ENCODE peak calls at places on chromosome 11, in five cellular contexts. One of them, this sample, is unnamed.
A peak's percentile ranks its signal among the peaks of the same experiment; 100 is the strongest.

GRCh38 chr11:746289-747175 is 732 bp upstream of the TALDO1 start:
- DNase-seq in upper lobe of right lung: no peak
- DNase-seq in A549: no peak
- DNase-seq in kidney: no peak
- DNase-seq in transverse colon: no peak
- DNase-seq in this sample: no peak

GRCh38 chr11:72228229-72228843 is 3.8 kb downstream of the INPPL1 start:
- DNase-seq in kidney: peak; percentile 73
- DNase-seq in A549: no peak
- DNase-seq in transverse colon: no peak
- DNase-seq in upper lobe of right lung: peak; percentile 57
- DNase-seq in this sample: no peak

GRCh38 chr11:7449196-7449840 is 36.0 kb upstream of the OLFML1 start:
- DNase-seq in kidney: no peak
- DNase-seq in transverse colon: peak; percentile 13
- DNase-seq in upper lobe of right lung: no peak
- DNase-seq in A549: no peak
- DNase-seq in this sample: no peak

GRCh38 chr11:132822294-132822693 is 710.0 kb downstream of the OPCML start:
- DNase-seq in transverse colon: no peak
- DNase-seq in kidney: no peak
- DNase-seq in upper lobe of right lung: no peak
- DNase-seq in A549: no peak
- DNase-seq in this sample: no peak

GRCh38 chr11:77115181-77115611 is 12.6 kb downstream of the OMP start:
- DNase-seq in A549: peak; percentile 69
- DNase-seq in upper lobe of right lung: no peak
- DNase-seq in kidney: no peak
- DNase-seq in transverse colon: no peak
- DNase-seq in this sample: no peak

GRCh38 chr11:124285610-124286344 is 28.0 kb downstream of the OR8D1 start:
- DNase-seq in kidney: no peak
- DNase-seq in A549: no peak
- DNase-seq in upper lobe of right lung: no peak
- DNase-seq in transverse colon: no peak
- DNase-seq in this sample: no peak

GRCh38 chr11:87926250-87926970 is 248.8 kb downstream of the RAB38 start:
- DNase-seq in A549: no peak
- DNase-seq in transverse colon: no peak
- DNase-seq in kidney: no peak
- DNase-seq in upper lobe of right lung: no peak
- DNase-seq in this sample: no peak

GRCh38 chr11:62012451-62013265 is 45.2 kb upstream of the FTH1 start:
- DNase-seq in transverse colon: no peak
- DNase-seq in A549: peak; percentile 41
- DNase-seq in kidney: peak; percentile 75
- DNase-seq in upper lobe of right lung: peak; percentile 57
- DNase-seq in this sample: no peak

GRCh38 chr11:30815619-30816018 is 229.5 kb upstream of the MPPED2 start:
- DNase-seq in upper lobe of right lung: no peak
- DNase-seq in A549: no peak
- DNase-seq in transverse colon: no peak
- DNase-seq in kidney: no peak
- DNase-seq in this sample: no peak

GRCh38 chr11:17585911-17586695 is 39.0 kb downstream of the OTOG start:
- DNase-seq in transverse colon: no peak
- DNase-seq in A549: no peak
- DNase-seq in upper lobe of right lung: no peak
- DNase-seq in kidney: peak; percentile 30
- DNase-seq in this sample: no peak

DNA sequence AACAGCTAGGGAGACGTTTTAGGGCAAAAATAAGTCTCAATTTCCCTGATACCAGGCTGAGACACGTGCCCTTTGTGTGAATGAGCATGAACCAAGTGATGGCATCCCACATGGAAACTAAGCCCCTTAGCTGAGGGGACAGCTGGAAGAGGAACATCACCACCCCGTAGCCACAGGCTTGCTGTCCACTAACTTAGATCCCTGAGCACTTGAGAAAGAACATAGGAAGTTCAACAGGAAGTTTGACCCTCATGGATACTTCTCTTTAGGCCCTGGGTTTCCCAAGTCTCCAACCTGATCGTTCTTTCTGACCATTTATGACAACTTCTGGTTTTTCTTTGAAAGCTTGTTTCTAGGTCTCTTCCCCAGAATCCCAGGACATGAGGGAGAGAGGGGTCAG is 11.6 kb upstream of the CKAP5 start:
- DNase-seq in transverse colon: no peak
- DNase-seq in kidney: no peak
- DNase-seq in upper lobe of right lung: no peak
- DNase-seq in A549: no peak
- DNase-seq in this sample: no peak
- TF ChIP-seq CTCF in transverse colon: no peak
- TF ChIP-seq CTCF in kidney: no peak
- TF ChIP-seq CTCF in upper lobe of right lung: no peak
- TF ChIP-seq CTCF in A549: no peak
- TF ChIP-seq CTCF in this sample: no peak

GRCh38 chr11:2999464-2999998 is 7.4 kb upstream of the NAP1L4 start:
- DNase-seq in A549: no peak
- DNase-seq in kidney: no peak
- DNase-seq in upper lobe of right lung: peak; percentile 32
- DNase-seq in transverse colon: no peak
- DNase-seq in this sample: no peak

GRCh38 chr11:3002871-3003270 is 10.7 kb upstream of the NAP1L4 start:
- DNase-seq in upper lobe of right lung: peak; percentile 50
- DNase-seq in A549: no peak
- DNase-seq in kidney: no peak
- DNase-seq in transverse colon: no peak
- DNase-seq in this sample: no peak

GRCh38 chr11:3000032-3000961 is 8.2 kb upstream of the NAP1L4 start:
- DNase-seq in kidney: peak; percentile 95
- DNase-seq in upper lobe of right lung: peak; percentile 69
- DNase-seq in A549: no peak
- DNase-seq in transverse colon: peak; percentile 61
- DNase-seq in this sample: peak; percentile 70

GRCh38 chr11:3002346-3002745 is 10.2 kb upstream of the NAP1L4 start:
- DNase-seq in upper lobe of right lung: peak; percentile 27
- DNase-seq in transverse colon: no peak
- DNase-seq in A549: no peak
- DNase-seq in kidney: no peak
- DNase-seq in this sample: no peak

DNA sequence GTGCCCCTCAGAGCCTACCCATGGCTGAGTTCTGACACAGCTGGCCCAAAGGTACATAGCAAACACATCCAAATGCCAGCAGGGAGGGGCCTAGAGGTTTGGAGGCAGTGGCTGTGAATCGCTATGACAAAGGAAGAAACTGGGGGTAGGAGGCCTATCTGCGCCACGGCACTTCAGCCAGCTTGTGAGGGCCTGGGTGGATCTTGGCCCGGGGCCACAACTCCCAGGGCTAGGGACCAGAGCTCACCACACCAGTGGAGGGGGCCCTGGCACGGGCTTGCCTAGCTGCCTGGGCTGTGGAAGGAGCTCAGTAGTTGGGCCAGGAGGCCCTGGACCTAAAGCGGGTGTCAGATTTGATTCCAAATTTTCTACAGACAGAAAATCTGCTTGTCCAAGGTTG is 9.4 kb upstream of the NAP1L4 start:
- DNase-seq in kidney: no peak
- DNase-seq in A549: no peak
- DNase-seq in transverse colon: no peak
- DNase-seq in upper lobe of right lung: peak; percentile 51
- DNase-seq in this sample: no peak
- H3K4me1 ChIP-seq in kidney: peaks cover 27% of the 10 kb centered on the region
- H3K4me1 ChIP-seq in A549: no peaks in the 10 kb centered on the region
- H3K4me1 ChIP-seq in transverse colon: peaks cover 30% of the 10 kb centered on the region
- H3K4me1 ChIP-seq in upper lobe of right lung: no peaks in the 10 kb centered on the region
- H3K4me1 ChIP-seq in this sample: no peaks in the 10 kb centered on the region

GRCh38 chr11:74321487-74322188 is 10.2 kb upstream of the P4HA3 start:
- DNase-seq in kidney: no peak
- DNase-seq in transverse colon: no peak
- DNase-seq in A549: no peak
- DNase-seq in upper lobe of right lung: no peak
- DNase-seq in this sample: no peak
- TF ChIP-seq CTCF in kidney: peak; percentile 63
- TF ChIP-seq CTCF in transverse colon: peak; percentile 8
- TF ChIP-seq CTCF in A549: peak; percentile 68
- TF ChIP-seq CTCF in upper lobe of right lung: peak; percentile 58
- TF ChIP-seq CTCF in this sample: peak; percentile 60

DNA sequence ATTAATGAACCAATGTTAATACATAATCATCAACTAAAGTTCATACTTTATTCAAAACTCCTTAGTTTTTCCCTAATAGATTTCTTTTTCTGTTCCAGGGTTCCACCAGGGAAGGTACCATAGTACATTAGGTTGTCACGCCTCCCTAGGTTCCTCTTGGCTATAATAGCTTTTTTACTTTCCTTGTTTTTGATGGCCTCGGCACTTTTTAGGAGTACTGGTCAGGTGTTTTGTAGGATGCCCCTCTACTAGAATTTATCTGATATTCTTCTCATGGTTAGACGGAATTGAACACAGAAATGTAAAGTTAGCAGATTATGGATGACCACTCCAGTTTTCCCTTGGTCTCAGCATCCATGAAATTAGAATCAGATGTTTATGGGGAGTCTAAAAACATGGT is 34.0 kb downstream of the PARVA start:
- DNase-seq in A549: no peak
- DNase-seq in upper lobe of right lung: no peak
- DNase-seq in kidney: no peak
- DNase-seq in transverse colon: no peak
- DNase-seq in this sample: no peak
- H3K4me1 ChIP-seq in A549: peaks cover 23% of the 10 kb centered on the region
- H3K4me1 ChIP-seq in upper lobe of right lung: peaks cover 48% of the 10 kb centered on the region
- H3K4me1 ChIP-seq in kidney: peaks cover 11% of the 10 kb centered on the region
- H3K4me1 ChIP-seq in transverse colon: peaks cover 55% of the 10 kb centered on the region
- H3K4me1 ChIP-seq in this sample: peaks cover 44% of the 10 kb centered on the region

DNA sequence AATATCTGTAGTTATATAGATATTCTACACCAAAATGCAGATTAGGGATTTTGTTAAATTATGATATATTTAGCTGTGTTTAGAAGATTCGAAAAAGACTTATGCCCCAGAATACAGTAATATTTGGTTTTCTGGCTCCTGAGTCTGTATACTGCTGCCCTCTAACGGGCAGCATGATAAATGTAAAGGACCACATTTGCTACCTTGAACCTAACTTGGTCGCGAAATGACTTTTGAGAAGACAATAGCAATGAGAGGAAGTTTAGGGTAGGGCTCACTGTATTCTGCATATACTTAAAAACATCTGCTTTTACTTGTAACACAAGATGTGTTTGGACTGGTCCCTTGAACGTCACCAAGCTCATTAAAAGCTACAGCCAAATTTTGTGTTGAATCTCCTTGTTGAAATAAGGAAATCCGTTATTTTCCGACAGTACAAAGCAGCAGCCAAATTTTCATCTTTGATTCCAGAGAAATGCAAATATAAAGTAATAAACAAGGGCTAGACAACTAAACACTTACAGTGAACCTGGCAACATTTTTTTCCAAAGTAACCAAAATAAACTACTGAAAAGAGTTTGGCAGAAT is 309.1 kb downstream of the SWAP70 start:
- DNase-seq in upper lobe of right lung: no peak
- DNase-seq in kidney: no peak
- DNase-seq in transverse colon: no peak
- DNase-seq in A549: peak; percentile 63
- DNase-seq in this sample: no peak
- TF ChIP-seq CTCF in upper lobe of right lung: peak; percentile 72
- TF ChIP-seq CTCF in kidney: peak; percentile 63
- TF ChIP-seq CTCF in transverse colon: peak; percentile 64
- TF ChIP-seq CTCF in A549: peak; percentile 89
- TF ChIP-seq CTCF in this sample: peak; percentile 67

DNA sequence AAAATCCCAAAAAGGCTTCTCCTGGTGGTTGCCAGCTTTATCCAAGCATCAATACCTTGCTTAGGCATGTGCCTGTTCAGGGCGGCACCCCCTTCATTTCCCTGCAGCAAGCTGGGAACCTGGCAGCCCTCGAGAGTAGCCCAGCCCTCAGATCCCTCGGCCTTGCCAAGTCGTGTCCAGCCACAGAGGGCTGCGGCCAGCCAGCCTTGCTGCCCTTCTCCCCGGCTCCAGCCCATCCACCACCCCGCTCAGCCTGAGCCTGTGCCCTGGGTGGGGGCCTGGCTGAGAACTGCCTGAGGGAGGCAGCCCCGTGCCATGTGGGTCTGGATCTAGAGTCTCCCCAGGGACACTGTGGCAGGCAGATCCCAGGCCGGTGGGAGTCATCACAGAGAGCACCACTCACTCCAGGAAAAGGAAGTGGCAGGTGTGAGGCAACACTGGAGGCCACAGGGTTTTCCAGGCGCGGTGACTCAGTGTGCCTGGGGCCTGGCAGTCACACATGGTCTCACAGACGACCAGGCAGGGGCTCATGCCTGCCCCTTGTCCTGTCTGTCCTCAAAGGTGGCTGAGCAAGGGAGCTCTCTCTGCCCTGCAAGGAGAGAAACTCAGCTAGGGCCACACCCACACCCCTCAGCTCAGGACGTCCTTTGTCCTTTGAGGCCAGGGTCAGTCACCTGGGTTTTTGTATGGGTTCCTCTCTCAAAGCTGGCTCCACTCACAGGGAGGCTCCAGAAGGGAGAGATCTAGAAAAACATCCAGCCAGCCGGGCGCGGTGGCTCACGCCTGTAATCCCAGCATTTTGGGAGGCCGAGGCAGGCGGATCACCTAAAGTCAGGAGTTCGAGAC is 12.2 kb upstream of the CDC42BPG start:
- DNase-seq in A549: peak; percentile 81
- DNase-seq in kidney: peak; percentile 95
- DNase-seq in upper lobe of right lung: peak; percentile 87
- DNase-seq in transverse colon: peak; percentile 70
- DNase-seq in this sample: peak; percentile 86
- H3K4me1 ChIP-seq in A549: peaks cover 66% of the 10 kb centered on the region
- H3K4me1 ChIP-seq in kidney: peaks cover 28% of the 10 kb centered on the region
- H3K4me1 ChIP-seq in upper lobe of right lung: peaks cover 92% of the 10 kb centered on the region
- H3K4me1 ChIP-seq in transverse colon: peaks cover 85% of the 10 kb centered on the region
- H3K4me1 ChIP-seq in this sample: peaks cover 100% of the 10 kb centered on the region

This sample was measured in lower lobe of right lung.